ENCODE peak calls at places on chromosomes 5 and 9, in nine cellular contexts. One of them, this sample, is unnamed.

GRCh38 chr9:117073539-117074336 is 341.1 kb downstream of the ASTN2 start:
- DNase-seq in lung: no peak
- DNase-seq in ovary: no peak
- DNase-seq in psoas muscle: no peak
- DNase-seq in AG04450: no peak
- DNase-seq in Peyer's patch: no peak
- DNase-seq in heart left ventricle: no peak
- DNase-seq in CD4-positive, alpha-beta T cell: no peak
- DNase-seq in cardiac muscle cell: peak; percentile 68
- DNase-seq in this sample: no peak

GRCh38 chr9:124661184-124661755 is 109.8 kb downstream of the NR6A1 start:
- DNase-seq in CD4-positive, alpha-beta T cell: no peak
- DNase-seq in AG04450: no peak
- DNase-seq in lung: no peak
- DNase-seq in psoas muscle: no peak
- DNase-seq in cardiac muscle cell: peak; percentile 30
- DNase-seq in ovary: no peak
- DNase-seq in Peyer's patch: no peak
- DNase-seq in heart left ventricle: no peak
- DNase-seq in this sample: no peak

GRCh38 chr5:134438641-134439621 is 27.2 kb upstream of the CDKN2AIPNL start:
- DNase-seq in cardiac muscle cell: no peak
- DNase-seq in AG04450: peak; percentile 89
- DNase-seq in Peyer's patch: peak; percentile 83
- DNase-seq in lung: peak; percentile 95
- DNase-seq in CD4-positive, alpha-beta T cell: no peak
- DNase-seq in ovary: peak; percentile 90
- DNase-seq in heart left ventricle: peak; percentile 82
- DNase-seq in psoas muscle: peak; percentile 89
- DNase-seq in this sample: peak; percentile 94

GRCh38 chr5:16849181-16849580 is 86.9 kb downstream of the MYO10 start:
- DNase-seq in Peyer's patch: no peak
- DNase-seq in lung: no peak
- DNase-seq in CD4-positive, alpha-beta T cell: no peak
- DNase-seq in heart left ventricle: no peak
- DNase-seq in AG04450: no peak
- DNase-seq in ovary: no peak
- DNase-seq in cardiac muscle cell: no peak
- DNase-seq in psoas muscle: no peak
- DNase-seq in this sample: no peak

GRCh38 chr5:10546186-10546585 is 17.7 kb upstream of the ANKRD33B start:
- DNase-seq in AG04450: no peak
- DNase-seq in psoas muscle: no peak
- DNase-seq in Peyer's patch: no peak
- DNase-seq in CD4-positive, alpha-beta T cell: no peak
- DNase-seq in ovary: no peak
- DNase-seq in lung: no peak
- DNase-seq in cardiac muscle cell: no peak
- DNase-seq in heart left ventricle: no peak
- DNase-seq in this sample: no peak

GRCh38 chr9:1047605-1048235 is 2.4 kb upstream of the DMRT2 start:
- DNase-seq in cardiac muscle cell: no peak
- DNase-seq in psoas muscle: peak; percentile 77
- DNase-seq in CD4-positive, alpha-beta T cell: no peak
- DNase-seq in heart left ventricle: peak; percentile 27
- DNase-seq in AG04450: no peak
- DNase-seq in ovary: no peak
- DNase-seq in Peyer's patch: no peak
- DNase-seq in lung: no peak
- DNase-seq in this sample: no peak

GRCh38 chr9:79939819-79940218 is 368.1 kb downstream of the TLE4 start:
- DNase-seq in AG04450: no peak
- DNase-seq in heart left ventricle: no peak
- DNase-seq in lung: no peak
- DNase-seq in ovary: no peak
- DNase-seq in psoas muscle: no peak
- DNase-seq in CD4-positive, alpha-beta T cell: no peak
- DNase-seq in cardiac muscle cell: no peak
- DNase-seq in Peyer's patch: no peak
- DNase-seq in this sample: no peak

GRCh38 chr5:66674802-66675201 is 78.6 kb downstream of the MAST4 start:
- DNase-seq in AG04450: no peak
- DNase-seq in heart left ventricle: no peak
- DNase-seq in psoas muscle: no peak
- DNase-seq in ovary: no peak
- DNase-seq in Peyer's patch: no peak
- DNase-seq in lung: no peak
- DNase-seq in cardiac muscle cell: no peak
- DNase-seq in CD4-positive, alpha-beta T cell: no peak
- DNase-seq in this sample: no peak

GRCh38 chr5:26148569-26149107 is 889.7 kb downstream of the CDH9 start:
- DNase-seq in ovary: no peak
- DNase-seq in heart left ventricle: no peak
- DNase-seq in Peyer's patch: no peak
- DNase-seq in CD4-positive, alpha-beta T cell: no peak
- DNase-seq in AG04450: no peak
- DNase-seq in psoas muscle: peak; percentile 30
- DNase-seq in lung: no peak
- DNase-seq in cardiac muscle cell: peak; percentile 4
- DNase-seq in this sample: no peak

GRCh38 chr5:147935032-147935431 is 28.7 kb upstream of the C5orf46 start:
- DNase-seq in lung: no peak
- DNase-seq in cardiac muscle cell: peak; percentile 45
- DNase-seq in AG04450: no peak
- DNase-seq in CD4-positive, alpha-beta T cell: no peak
- DNase-seq in heart left ventricle: no peak
- DNase-seq in Peyer's patch: no peak
- DNase-seq in ovary: no peak
- DNase-seq in psoas muscle: no peak
- DNase-seq in this sample: no peak

GRCh38 chr5:139878093-139878492 is 82.5 kb downstream of the PSD2 start:
- DNase-seq in heart left ventricle: no peak
- DNase-seq in psoas muscle: peak; percentile 49
- DNase-seq in ovary: no peak
- DNase-seq in lung: no peak
- DNase-seq in CD4-positive, alpha-beta T cell: no peak
- DNase-seq in AG04450: no peak
- DNase-seq in Peyer's patch: no peak
- DNase-seq in cardiac muscle cell: peak; percentile 32
- DNase-seq in this sample: no peak

GRCh38 chr9:71587576-71588362 is 180.5 kb downstream of the CEMIP2 start:
- DNase-seq in heart left ventricle: no peak
- DNase-seq in psoas muscle: no peak
- DNase-seq in cardiac muscle cell: no peak
- DNase-seq in AG04450: no peak
- DNase-seq in lung: no peak
- DNase-seq in Peyer's patch: no peak
- DNase-seq in ovary: no peak
- DNase-seq in CD4-positive, alpha-beta T cell: no peak
- DNase-seq in this sample: no peak

GRCh38 chr5:15133456-15133965 is 261.9 kb upstream of the ANKH start:
- DNase-seq in Peyer's patch: no peak
- DNase-seq in CD4-positive, alpha-beta T cell: no peak
- DNase-seq in ovary: no peak
- DNase-seq in heart left ventricle: no peak
- DNase-seq in psoas muscle: no peak
- DNase-seq in cardiac muscle cell: no peak
- DNase-seq in lung: no peak
- DNase-seq in AG04450: no peak
- DNase-seq in this sample: no peak

GRCh38 chr5:218457-219289 is 553 bp downstream of the SDHA start:
- DNase-seq in AG04450: no peak
- DNase-seq in lung: peak; percentile 32
- DNase-seq in psoas muscle: peak; percentile 76
- DNase-seq in Peyer's patch: peak; percentile 66
- DNase-seq in heart left ventricle: peak; percentile 59
- DNase-seq in ovary: peak; percentile 47
- DNase-seq in cardiac muscle cell: peak; percentile 56
- DNase-seq in CD4-positive, alpha-beta T cell: no peak
- DNase-seq in this sample: no peak

GRCh38 chr5:160787247-160787646 is 64.8 kb downstream of the ATP10B start:
- DNase-seq in lung: no peak
- DNase-seq in AG04450: no peak
- DNase-seq in Peyer's patch: peak; percentile 73
- DNase-seq in cardiac muscle cell: peak; percentile 31
- DNase-seq in ovary: no peak
- DNase-seq in psoas muscle: no peak
- DNase-seq in heart left ventricle: no peak
- DNase-seq in CD4-positive, alpha-beta T cell: no peak
- DNase-seq in this sample: no peak

GRCh38 chr5:85670417-85670816 is 947.3 kb upstream of the COX7C start:
- DNase-seq in CD4-positive, alpha-beta T cell: no peak
- DNase-seq in ovary: no peak
- DNase-seq in cardiac muscle cell: no peak
- DNase-seq in heart left ventricle: no peak
- DNase-seq in AG04450: no peak
- DNase-seq in psoas muscle: no peak
- DNase-seq in Peyer's patch: no peak
- DNase-seq in lung: no peak
- DNase-seq in this sample: no peak

GRCh38 chr5:118126159-118126558 is 862.2 kb downstream of the DTWD2 start:
- DNase-seq in AG04450: no peak
- DNase-seq in Peyer's patch: no peak
- DNase-seq in lung: no peak
- DNase-seq in CD4-positive, alpha-beta T cell: no peak
- DNase-seq in ovary: no peak
- DNase-seq in heart left ventricle: no peak
- DNase-seq in cardiac muscle cell: no peak
- DNase-seq in psoas muscle: no peak
- DNase-seq in this sample: no peak

GRCh38 chr5:172854451-172854871 is 20.4 kb downstream of the ERGIC1 start:
- DNase-seq in heart left ventricle: no peak
- DNase-seq in AG04450: no peak
- DNase-seq in psoas muscle: peak; percentile 74
- DNase-seq in cardiac muscle cell: no peak
- DNase-seq in Peyer's patch: peak; percentile 78
- DNase-seq in ovary: peak; percentile 72
- DNase-seq in lung: no peak
- DNase-seq in CD4-positive, alpha-beta T cell: no peak
- DNase-seq in this sample: peak; percentile 88

DNA sequence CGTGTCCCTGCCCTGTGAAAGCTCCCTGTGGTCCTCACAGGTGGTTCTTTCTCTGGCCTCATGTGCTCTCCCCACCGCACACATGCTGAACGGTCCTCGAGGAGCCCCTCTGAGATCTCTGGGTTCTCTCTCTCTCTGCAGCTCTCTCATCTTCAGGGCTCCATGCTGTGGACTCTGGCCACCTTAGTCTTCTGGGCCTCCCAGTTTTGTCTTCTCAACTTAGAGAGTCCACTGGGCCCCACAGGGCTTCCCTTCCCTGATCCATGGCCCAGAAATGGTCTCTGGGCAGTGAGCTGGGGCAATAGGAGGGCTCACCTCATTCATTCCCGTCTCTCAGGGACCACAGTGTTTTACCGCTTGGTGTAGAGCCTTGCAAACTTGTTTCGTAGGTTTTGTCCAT is 26.4 kb downstream of the FGD3 start:
- DNase-seq in lung: no peak
- DNase-seq in AG04450: no peak
- DNase-seq in heart left ventricle: no peak
- DNase-seq in cardiac muscle cell: no peak
- DNase-seq in ovary: no peak
- DNase-seq in CD4-positive, alpha-beta T cell: no peak
- DNase-seq in psoas muscle: no peak
- DNase-seq in Peyer's patch: peak; percentile 32
- DNase-seq in this sample: no peak
- H3K27ac ChIP-seq in lung: peak overlapping the region; percentile 17
- H3K27ac ChIP-seq in AG04450: no peak overlapping the region
- H3K27ac ChIP-seq in heart left ventricle: no peak overlapping the region
- H3K27ac ChIP-seq in cardiac muscle cell: no peak overlapping the region
- H3K27ac ChIP-seq in ovary: no peak overlapping the region
- H3K27ac ChIP-seq in CD4-positive, alpha-beta T cell: peak overlapping the region; percentile 33
- H3K27ac ChIP-seq in psoas muscle: no peak overlapping the region
- H3K27ac ChIP-seq in Peyer's patch: no peak overlapping the region
- H3K27ac ChIP-seq in this sample: no peak overlapping the region

GRCh38 chr5:2157372-2157771 is 274.6 kb upstream of the IRX4 start:
- DNase-seq in psoas muscle: no peak
- DNase-seq in CD4-positive, alpha-beta T cell: no peak
- DNase-seq in ovary: no peak
- DNase-seq in lung: no peak
- DNase-seq in AG04450: no peak
- DNase-seq in heart left ventricle: no peak
- DNase-seq in Peyer's patch: no peak
- DNase-seq in cardiac muscle cell: no peak
- DNase-seq in this sample: no peak
- H3K27me3 ChIP-seq in psoas muscle: no peaks in the 10 kb centered on the region
- H3K27me3 ChIP-seq in CD4-positive, alpha-beta T cell: no peaks in the 10 kb centered on the region
- H3K27me3 ChIP-seq in ovary: no peaks in the 10 kb centered on the region
- H3K27me3 ChIP-seq in lung: no peaks in the 10 kb centered on the region
- H3K27me3 ChIP-seq in AG04450: no peaks in the 10 kb centered on the region
- H3K27me3 ChIP-seq in heart left ventricle: no peaks in the 10 kb centered on the region
- H3K27me3 ChIP-seq in Peyer's patch: no peaks in the 10 kb centered on the region
- H3K27me3 ChIP-seq in cardiac muscle cell: no peaks in the 10 kb centered on the region
- H3K27me3 ChIP-seq in this sample: no peaks in the 10 kb centered on the region

GRCh38 chr9:33430942-33431341 is 16.5 kb downstream of the AQP3 start:
- DNase-seq in lung: no peak
- DNase-seq in cardiac muscle cell: no peak
- DNase-seq in Peyer's patch: no peak
- DNase-seq in heart left ventricle: no peak
- DNase-seq in ovary: no peak
- DNase-seq in CD4-positive, alpha-beta T cell: no peak
- DNase-seq in psoas muscle: no peak
- DNase-seq in AG04450: no peak
- DNase-seq in this sample: no peak

GRCh38 chr9:33425128-33425533 is 22.3 kb downstream of the AQP3 start:
- DNase-seq in ovary: no peak
- DNase-seq in psoas muscle: no peak
- DNase-seq in lung: no peak
- DNase-seq in CD4-positive, alpha-beta T cell: no peak
- DNase-seq in heart left ventricle: no peak
- DNase-seq in cardiac muscle cell: no peak
- DNase-seq in Peyer's patch: no peak
- DNase-seq in AG04450: no peak
- DNase-seq in this sample: no peak

GRCh38 chr9:33429256-33430080 is 17.9 kb downstream of the AQP3 start:
- DNase-seq in AG04450: no peak
- DNase-seq in lung: no peak
- DNase-seq in Peyer's patch: no peak
- DNase-seq in psoas muscle: no peak
- DNase-seq in ovary: no peak
- DNase-seq in CD4-positive, alpha-beta T cell: no peak
- DNase-seq in cardiac muscle cell: no peak
- DNase-seq in heart left ventricle: no peak
- DNase-seq in this sample: no peak

GRCh38 chr9:33431420-33431819 is 16.0 kb downstream of the AQP3 start:
- DNase-seq in ovary: no peak
- DNase-seq in heart left ventricle: no peak
- DNase-seq in lung: no peak
- DNase-seq in AG04450: no peak
- DNase-seq in cardiac muscle cell: no peak
- DNase-seq in Peyer's patch: no peak
- DNase-seq in psoas muscle: no peak
- DNase-seq in CD4-positive, alpha-beta T cell: no peak
- DNase-seq in this sample: no peak

GRCh38 chr9:33426843-33427293 is 20.5 kb downstream of the AQP3 start:
- DNase-seq in psoas muscle: no peak
- DNase-seq in heart left ventricle: no peak
- DNase-seq in lung: no peak
- DNase-seq in AG04450: no peak
- DNase-seq in Peyer's patch: no peak
- DNase-seq in cardiac muscle cell: no peak
- DNase-seq in ovary: no peak
- DNase-seq in CD4-positive, alpha-beta T cell: no peak
- DNase-seq in this sample: no peak
- H3K27ac ChIP-seq in psoas muscle: no peak overlapping the region
- H3K27ac ChIP-seq in heart left ventricle: no peak overlapping the region
- H3K27ac ChIP-seq in lung: no peak overlapping the region
- H3K27ac ChIP-seq in AG04450: no peak overlapping the region
- H3K27ac ChIP-seq in Peyer's patch: no peak overlapping the region
- H3K27ac ChIP-seq in cardiac muscle cell: no peak overlapping the region
- H3K27ac ChIP-seq in ovary: no peak overlapping the region
- H3K27ac ChIP-seq in CD4-positive, alpha-beta T cell: no peak overlapping the region
- H3K27ac ChIP-seq in this sample: no peak overlapping the region

GRCh38 chr9:126692759-126693427 is 79.2 kb downstream of the LMX1B start:
- DNase-seq in psoas muscle: peak; percentile 37
- DNase-seq in heart left ventricle: no peak
- DNase-seq in ovary: no peak
- DNase-seq in lung: no peak
- DNase-seq in CD4-positive, alpha-beta T cell: no peak
- DNase-seq in cardiac muscle cell: no peak
- DNase-seq in Peyer's patch: no peak
- DNase-seq in AG04450: no peak
- DNase-seq in this sample: peak; percentile 56
- H3K27me3 ChIP-seq in psoas muscle: no peaks in the 10 kb centered on the region
- H3K27me3 ChIP-seq in heart left ventricle: peaks cover 23% of the 10 kb centered on the region
- H3K27me3 ChIP-seq in ovary: no peaks in the 10 kb centered on the region
- H3K27me3 ChIP-seq in lung: no peaks in the 10 kb centered on the region
- H3K27me3 ChIP-seq in CD4-positive, alpha-beta T cell: peaks cover 16% of the 10 kb centered on the region
- H3K27me3 ChIP-seq in cardiac muscle cell: peaks cover 90% of the 10 kb centered on the region
- H3K27me3 ChIP-seq in Peyer's patch: no peaks in the 10 kb centered on the region
- H3K27me3 ChIP-seq in AG04450: peaks cover 17% of the 10 kb centered on the region
- H3K27me3 ChIP-seq in this sample: peaks cover 36% of the 10 kb centered on the region